ENCODE peak calls at places on chromosomes 7 and 10, in nine cellular contexts. H is upper lobe of right lung; V is heart right ventricle; Y is small intestine; Q is H9; M is OCI-LY7; U is spleen; G is CD4-positive, alpha-beta T cell; N is right cardiac atrium. X is an unnamed sample.

GRCh38 chr7:12653127-12653917 is 34.1 kb upstream of the ARL4A start:
- DNase-seq in V (no peak), N (no peak), M (no peak), H (no peak), U (no peak), G (no peak), Q (no peak), Y (no peak), X (no peak)

GRCh38 chr7:43028106-43028505 is 84.3 kb upstream of the HECW1 start:
- DNase-seq in N (no peak), U (no peak), Y (no peak), H (no peak), Q (no peak), G (no peak), V (no peak), M (no peak), X (no peak)

GRCh38 chr7:55063036-55063435 is 44.2 kb downstream of the EGFR start:
- DNase-seq in Y (no peak), V (no peak), U (no peak), N (no peak), H (no peak), G (no peak), M (no peak), Q (no peak), X (no peak)

GRCh38 chr7:18753972-18754610 is 258.5 kb downstream of the HDAC9 start:
- DNase-seq in U (no peak), H (no peak), Q (no peak), G (no peak), Y (no peak), N (no peak), V (no peak), M (no peak), X (no peak)

GRCh38 chr10:489335-489734 is 200.1 kb downstream of the DIP2C start:
- DNase-seq in U (peak; percentile 66), G (no peak), H (peak; percentile 30), M (no peak), V (no peak), Y (no peak), N (peak; percentile 69), Q (no peak), X (no peak)

GRCh38 chr7:42237162-42237821 is at the start of gene GLI3:
- DNase-seq in Q (peak; percentile 88), Y (peak; percentile 8), H (peak; percentile 88), G (no peak), U (peak; percentile 78), M (no peak), V (peak; percentile 90), N (peak; percentile 92), X (peak; percentile 93)

GRCh38 chr7:153392726-153393125 is 633.2 kb downstream of the ACTR3B start:
- DNase-seq in G (no peak), M (no peak), H (no peak), U (no peak), N (no peak), V (no peak), Y (no peak), Q (no peak), X (no peak)

GRCh38 chr7:108178393-108178792 is 48.2 kb upstream of the LAMB4 start:
- DNase-seq in M (no peak), G (no peak), V (no peak), Q (no peak), Y (peak; percentile 31), H (no peak), U (no peak), N (no peak), X (no peak)

GRCh38 chr10:107544706-107545520 is 380.4 kb upstream of the SORCS1 start:
- DNase-seq in V (no peak), M (no peak), Q (peak; percentile 51), H (peak; percentile 56), U (no peak), Y (no peak), N (peak; percentile 39), G (no peak), X (no peak)

GRCh38 chr7:114156178-114156577 is 237.4 kb upstream of the PPP1R3A start:
- DNase-seq in U (no peak), G (no peak), Q (no peak), H (no peak), M (no peak), V (no peak), N (no peak), Y (no peak), X (no peak)

GRCh38 chr10:65294329-65294728 is 1631.5 kb upstream of the LRRTM3 start:
- DNase-seq in V (no peak), Y (peak; percentile 3), M (no peak), Q (no peak), U (no peak), N (no peak), G (no peak), H (no peak), X (no peak)

GRCh38 chr10:88820990-88821389 is 18.5 kb downstream of the LIPM start:
- DNase-seq in Q (no peak), M (no peak), Y (no peak), H (no peak), G (no peak), V (no peak), N (no peak), U (no peak), X (no peak)

GRCh38 chr10:34899161-34899560 is 84.1 kb upstream of the PARD3 start:
- DNase-seq in H (no peak), Y (no peak), M (no peak), V (no peak), Q (no peak), G (no peak), N (no peak), U (no peak), X (no peak)
- H3K27ac ChIP-seq in H (no peak overlapping the region), Y (no peak overlapping the region), M (no peak overlapping the region), V (no peak overlapping the region), Q (no peak overlapping the region), G (no peak overlapping the region), N (no peak overlapping the region), U (no peak overlapping the region), X (no peak overlapping the region)

DNA sequence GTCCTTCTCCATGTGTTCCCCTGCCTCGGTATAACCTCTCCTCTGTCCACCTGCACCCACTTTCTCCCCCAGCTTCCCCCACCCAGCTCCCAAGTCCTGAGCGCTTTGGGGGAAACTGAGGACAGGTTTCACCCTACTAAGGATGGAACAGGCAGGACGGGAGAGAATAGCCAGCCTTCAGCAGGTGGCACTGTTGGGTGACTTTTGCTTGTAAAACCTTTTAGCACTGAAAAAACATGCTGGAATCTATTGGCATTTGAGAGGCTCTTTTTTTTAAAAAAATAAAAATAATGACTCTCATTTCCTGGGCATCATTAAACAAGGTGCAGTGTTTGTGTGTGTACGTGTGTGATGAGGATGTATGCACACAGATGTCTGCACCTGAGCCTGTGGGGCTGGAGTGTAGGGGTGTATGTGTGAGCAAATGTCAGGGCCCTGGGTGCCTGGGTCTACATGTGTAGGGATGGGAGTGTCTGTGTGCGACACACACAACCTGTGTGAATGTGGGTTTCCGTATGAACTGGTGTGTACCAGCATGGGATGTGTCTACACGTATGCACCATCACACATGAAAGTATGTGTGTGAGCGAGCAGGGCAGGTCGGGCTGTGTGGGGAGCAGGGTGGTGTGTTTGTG is 177.9 kb downstream of the RPS24 start:
- DNase-seq in N (no peak), Q (no peak), M (peak; percentile 33), G (no peak), V (peak; percentile 39), Y (no peak), H (no peak), U (peak; percentile 56), X (no peak)
- H3K9me3 ChIP-seq in N (no peaks in the 10 kb centered on the region), Q (no peaks in the 10 kb centered on the region), M (no peaks in the 10 kb centered on the region), G (no peaks in the 10 kb centered on the region), V (no peaks in the 10 kb centered on the region), Y (no peaks in the 10 kb centered on the region), H (no peaks in the 10 kb centered on the region), U (no peaks in the 10 kb centered on the region), X (no peaks in the 10 kb centered on the region)

GRCh38 chr7:99128076-99128950 is 15.6 kb downstream of the SMURF1 start:
- DNase-seq in Q (no peak), N (no peak), V (no peak), Y (no peak), U (no peak), M (no peak), G (no peak), H (no peak), X (no peak)
- H3K27ac ChIP-seq in Q (no peak overlapping the region), N (no peak overlapping the region), V (no peak overlapping the region), Y (no peak overlapping the region), U (no peak overlapping the region), M (no peak overlapping the region), G (no peak overlapping the region), H (peak overlapping the region; percentile 67), X (peak overlapping the region; percentile 72)

DNA sequence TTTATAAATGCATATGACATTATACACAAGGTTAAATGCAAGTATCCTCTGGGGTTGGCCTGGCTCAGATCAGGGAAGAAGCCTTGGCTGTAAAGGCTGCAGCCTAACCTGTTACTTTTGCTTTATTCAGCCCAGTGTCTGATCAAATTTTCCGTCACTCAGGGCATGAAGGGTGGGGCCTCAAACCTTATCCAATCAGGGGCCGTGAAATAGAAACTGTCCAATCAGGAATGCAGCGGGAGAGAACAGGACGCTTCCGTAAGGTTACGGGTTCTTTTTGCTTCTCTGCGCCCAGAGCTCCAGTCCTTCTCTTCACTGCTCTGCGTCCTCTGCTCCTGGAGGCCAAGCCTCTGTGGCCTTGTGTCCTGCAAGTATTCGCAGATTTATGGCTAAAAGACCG is at the start of gene ZNF716:
- DNase-seq in Q (no peak), N (no peak), H (no peak), V (no peak), Y (no peak), M (no peak), U (no peak), G (no peak), X (no peak)
- H3K9me3 ChIP-seq in Q (peaks cover 60% of the 10 kb centered on the region), N (no peaks in the 10 kb centered on the region), H (no peaks in the 10 kb centered on the region), V (peaks cover 68% of the 10 kb centered on the region), Y (no peaks in the 10 kb centered on the region), M (no peaks in the 10 kb centered on the region), U (no peaks in the 10 kb centered on the region), G (peaks cover 6% of the 10 kb centered on the region), X (no peaks in the 10 kb centered on the region)